ENCODE peak calls at places on chromosome 17, in five cellular contexts. R, P, X, O and T are unnamed samples.

GRCh38 chr17:9024497-9024896 is 3.2 kb downstream of the NTN1 start:
- DNase-seq in X (no peak), R (no peak), O (no peak), P (no peak), T (no peak)

GRCh38 chr17:39923836-39924690 is 3.3 kb downstream of the ORMDL3 start:
- DNase-seq in P (no peak), X (no peak), O (peak; percentile 88), R (no peak), T (no peak)

GRCh38 chr17:81652901-81653771 is 3.2 kb downstream of the PDE6G start:
- DNase-seq in P (no peak), O (no peak), X (peak; percentile 52), R (no peak), T (no peak)

GRCh38 chr17:82314012-82314720 is 3.2 kb downstream of the CD7 start:
- DNase-seq in P (no peak), X (no peak), O (peak; percentile 16), R (no peak), T (peak; percentile 63)

GRCh38 chr17:64112978-64113377 is 17.0 kb downstream of the ERN1 start:
- DNase-seq in R (no peak), X (no peak), O (no peak), P (no peak), T (no peak)

GRCh38 chr17:20975566-20975965 is 67.2 kb downstream of the USP22 start:
- DNase-seq in R (no peak), X (no peak), P (no peak), O (no peak), T (no peak)

GRCh38 chr17:8740486-8740885 is 4.2 kb downstream of the CCDC42 start:
- DNase-seq in P (peak; percentile 60), O (no peak), R (no peak), X (peak; percentile 34), T (no peak)

GRCh38 chr17:46876353-46876887 is 25.0 kb downstream of the WNT9B start:
- DNase-seq in O (peak; percentile 68), X (peak; percentile 71), R (peak; percentile 44), P (peak; percentile 85), T (peak; percentile 89)

GRCh38 chr17:38349097-38349904 is 2.3 kb upstream of the SOCS7 start:
- DNase-seq in X (peak; percentile 86), O (peak; percentile 80), R (peak; percentile 84), P (peak; percentile 95), T (peak; percentile 86)

GRCh38 chr17:19533036-19533717 is 477 bp upstream of the SLC47A1 start:
- DNase-seq in X (no peak), R (no peak), P (no peak), O (peak; percentile 58), T (no peak)

GRCh38 chr17:362721-363120 is 10.1 kb upstream of the RPH3AL start:
- DNase-seq in O (no peak), P (no peak), R (no peak), X (no peak), T (no peak)

GRCh38 chr17:70086468-70086867 is 11.4 kb downstream of the KCNJ16 start:
- DNase-seq in P (no peak), R (no peak), O (no peak), X (no peak), T (no peak)

GRCh38 chr17:60934723-60935122 is 257.1 kb downstream of the BCAS3 start:
- DNase-seq in O (no peak), R (no peak), X (no peak), P (no peak), T (no peak)

GRCh38 chr17:75273968-75274708 is 3.1 kb upstream of the MIF4GD start:
- DNase-seq in R (no peak), X (no peak), P (no peak), O (no peak), T (no peak)

GRCh38 chr17:56890390-56890789 is 23.5 kb downstream of the TRIM25 start:
- DNase-seq in X (no peak), O (no peak), P (no peak), R (no peak), T (no peak)

GRCh38 chr17:56891751-56892150 is 22.1 kb downstream of the TRIM25 start:
- DNase-seq in P (peak; percentile 66), R (no peak), X (no peak), O (peak; percentile 34), T (peak; percentile 55)

GRCh38 chr17:56890906-56891674 is 22.8 kb downstream of the TRIM25 start:
- DNase-seq in O (no peak), X (no peak), R (no peak), P (no peak), T (no peak)

GRCh38 chr17:56893503-56893902 is 20.3 kb downstream of the TRIM25 start:
- DNase-seq in R (no peak), X (no peak), O (no peak), P (no peak), T (no peak)

DNA sequence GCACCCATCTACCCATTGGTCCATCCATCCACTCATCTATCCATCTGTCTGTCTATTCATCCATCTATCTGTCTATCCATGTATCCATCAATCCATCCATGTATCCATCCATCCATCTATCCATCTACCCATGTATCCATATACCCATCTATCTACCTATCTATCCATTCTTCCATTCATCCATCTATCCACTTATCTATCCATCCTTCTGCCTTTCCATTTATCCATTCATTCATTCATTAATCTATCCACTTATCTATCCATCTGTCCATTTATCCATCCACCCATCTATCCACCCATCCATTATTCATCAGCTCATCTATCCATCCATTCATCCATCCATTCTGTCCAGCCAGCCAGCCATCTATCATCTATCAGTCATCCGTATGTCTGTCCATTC is 21.5 kb downstream of the TRIM25 start:
- DNase-seq in P (no peak), O (no peak), X (no peak), R (no peak), T (no peak)
- H3K9me3 ChIP-seq in P (no peaks in the 10 kb centered on the region), O (no peaks in the 10 kb centered on the region), X (peaks cover 9% of the 10 kb centered on the region), R (no peaks in the 10 kb centered on the region), T (no peaks in the 10 kb centered on the region)

DNA sequence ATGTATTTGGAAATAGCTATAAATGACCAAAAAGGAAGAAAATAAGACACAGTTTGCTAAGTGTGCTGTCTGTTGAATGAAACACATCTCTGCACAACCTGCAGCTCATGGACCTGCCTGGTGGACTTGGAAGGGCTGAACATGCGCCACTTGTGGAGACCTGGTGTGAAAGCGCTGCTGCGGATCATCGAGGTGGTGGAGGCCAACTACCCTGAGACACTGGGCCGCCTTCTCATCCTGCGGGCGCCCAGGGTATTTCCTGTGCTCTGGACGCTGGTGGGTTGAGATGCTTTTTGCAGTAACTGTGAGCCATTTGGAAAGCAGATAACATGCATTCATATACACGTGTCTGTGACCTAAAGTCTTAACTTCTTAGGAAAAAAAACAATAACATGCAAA is 65.4 kb downstream of the SEC14L1 start:
- DNase-seq in P (peak; percentile 36), X (no peak), R (no peak), O (no peak), T (no peak)
- H3K9me3 ChIP-seq in P (no peaks in the 10 kb centered on the region), X (no peaks in the 10 kb centered on the region), R (no peaks in the 10 kb centered on the region), O (no peaks in the 10 kb centered on the region), T (no peaks in the 10 kb centered on the region)

GRCh38 chr17:16552637-16553045 is 16.4 kb downstream of the ZNF287 start:
- DNase-seq in P (no peak), O (no peak), X (no peak), R (no peak), T (no peak)

DNA sequence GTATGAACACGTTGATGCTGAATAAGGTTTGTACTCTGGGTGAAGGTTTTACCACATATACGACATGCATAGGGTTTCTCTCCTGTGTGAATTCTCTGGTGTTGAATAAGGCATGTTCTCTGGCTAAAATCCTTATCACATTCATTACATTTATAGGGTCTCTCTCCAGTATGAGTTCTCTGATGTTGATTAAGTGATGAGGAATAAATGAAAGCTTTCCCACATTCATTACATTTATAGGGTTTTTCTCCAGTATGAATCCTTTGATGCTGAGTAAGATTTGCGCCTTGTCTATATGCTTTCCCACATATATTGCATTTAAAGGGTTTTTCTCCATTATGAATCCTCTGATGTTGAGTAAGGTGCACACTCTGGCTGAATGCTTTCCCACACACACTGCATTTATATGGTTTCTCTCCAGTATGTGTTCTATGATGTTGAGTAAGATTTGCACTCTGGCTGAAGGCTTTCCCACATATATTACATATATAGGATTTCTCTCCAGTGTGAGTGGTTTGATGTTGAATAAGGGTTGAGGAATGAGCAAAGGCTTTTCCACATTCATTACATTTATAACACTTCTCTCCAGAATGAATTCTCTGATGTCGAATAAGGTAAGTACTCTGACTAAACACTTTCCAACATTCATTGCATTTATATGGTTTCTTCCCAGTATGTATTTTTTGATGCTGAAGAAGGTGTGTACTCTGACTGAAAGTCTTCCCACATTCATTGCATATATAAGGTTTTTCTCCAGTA is 16.9 kb downstream of the ZNF287 start:
- DNase-seq in P (no peak), R (no peak), O (no peak), X (no peak), T (no peak)
- H3K9me3 ChIP-seq in P (peaks cover 33% of the 10 kb centered on the region), R (no peaks in the 10 kb centered on the region), O (peaks cover 9% of the 10 kb centered on the region), X (peaks cover 61% of the 10 kb centered on the region), T (no peaks in the 10 kb centered on the region)

DNA sequence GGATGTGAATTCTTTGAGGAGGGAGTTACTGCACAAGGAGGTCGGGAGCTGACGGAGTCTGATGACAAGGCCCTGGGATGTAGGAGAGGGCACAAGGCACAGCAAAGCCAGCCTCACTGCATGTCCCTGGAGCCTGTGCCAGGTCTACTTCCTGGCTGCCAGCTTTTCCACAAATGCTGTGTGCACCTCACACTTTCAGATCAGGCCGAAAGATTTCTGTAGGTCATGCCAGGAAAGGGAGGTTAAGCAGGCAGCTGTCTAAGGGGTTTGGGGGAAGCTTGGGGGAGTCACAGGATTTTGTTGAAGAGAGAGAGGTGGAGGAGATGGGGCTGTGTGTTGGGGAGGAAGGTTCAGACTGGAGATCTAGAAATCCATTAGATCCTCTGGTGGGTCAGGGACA is 792.5 kb downstream of the KCNJ18 start:
- DNase-seq in O (no peak), X (no peak), P (no peak), R (no peak), T (no peak)
- H3K9me3 ChIP-seq in O (no peaks in the 10 kb centered on the region), X (no peaks in the 10 kb centered on the region), P (no peaks in the 10 kb centered on the region), R (no peaks in the 10 kb centered on the region), T (no peaks in the 10 kb centered on the region)

GRCh38 chr17:52495646-52496045 is 337.1 kb upstream of the CA10 start:
- DNase-seq in R (no peak), X (no peak), P (no peak), O (no peak), T (no peak)
- H3K9me3 ChIP-seq in R (no peaks in the 10 kb centered on the region), X (no peaks in the 10 kb centered on the region), P (no peaks in the 10 kb centered on the region), O (no peaks in the 10 kb centered on the region), T (no peaks in the 10 kb centered on the region)

GRCh38 chr17:50719924-50720805 is 762 bp downstream of the LUC7L3 start:
- DNase-seq in X (no peak), R (no peak), O (no peak), P (no peak), T (no peak)
- H3K9me3 ChIP-seq in X (no peaks in the 10 kb centered on the region), R (no peaks in the 10 kb centered on the region), O (no peaks in the 10 kb centered on the region), P (no peaks in the 10 kb centered on the region), T (no peaks in the 10 kb centered on the region)

GRCh38 chr17:73879987-73880386 is 235.7 kb upstream of the SDK2 start:
- DNase-seq in O (no peak), R (no peak), X (no peak), P (no peak), T (no peak)
- H3K9me3 ChIP-seq in O (no peaks in the 10 kb centered on the region), R (no peaks in the 10 kb centered on the region), X (no peaks in the 10 kb centered on the region), P (no peaks in the 10 kb centered on the region), T (no peaks in the 10 kb centered on the region)

DNA sequence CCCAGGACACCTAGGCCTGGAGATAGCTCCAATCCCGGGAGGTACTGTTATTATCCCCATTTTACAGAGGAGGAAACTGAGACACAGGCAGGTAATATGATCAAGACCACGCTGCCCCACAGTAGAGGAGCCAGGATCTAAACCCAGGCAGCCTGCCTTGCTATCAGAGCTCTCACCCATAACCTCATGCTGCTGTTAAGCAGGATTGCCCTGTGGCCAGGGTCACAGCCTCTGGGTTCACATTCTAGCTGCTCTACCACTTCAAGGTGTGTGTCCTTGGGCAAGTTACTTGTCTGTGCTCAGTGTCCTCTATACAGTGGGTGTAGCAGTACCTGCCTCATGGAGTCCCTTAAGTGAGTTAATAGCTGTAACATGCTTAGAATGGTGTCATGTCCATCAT is 1015.3 kb downstream of the KCNJ18 start:
- DNase-seq in P (no peak), X (no peak), O (no peak), R (no peak), T (no peak)
- H3K9me3 ChIP-seq in P (no peaks in the 10 kb centered on the region), X (no peaks in the 10 kb centered on the region), O (no peaks in the 10 kb centered on the region), R (no peaks in the 10 kb centered on the region), T (no peaks in the 10 kb centered on the region)

GRCh38 chr17:57092171-57092570 is 7.1 kb downstream of the AKAP1 start:
- DNase-seq in R (no peak), X (peak; percentile 11), O (no peak), P (no peak), T (no peak)
- H3K9me3 ChIP-seq in R (no peaks in the 10 kb centered on the region), X (no peaks in the 10 kb centered on the region), O (no peaks in the 10 kb centered on the region), P (no peaks in the 10 kb centered on the region), T (no peaks in the 10 kb centered on the region)